ENCODE peak calls at places on chromosomes 2 and 18, in nine cellular contexts. One of them, this sample, is unnamed.

GRCh38 chr2:27798948-27799645 is 27.6 kb downstream of the MRPL33 start:
- DNase-seq in neural progenitor cell: peak
- DNase-seq in prostate gland: no peak
- DNase-seq in H9: peak
- DNase-seq in iris pigment epithelial cell: peak
- DNase-seq in HEK293T: peak
- DNase-seq in NCI-H345: no peak
- DNase-seq in stimulated activated naive B cell treated with anti-CD40 and anti-IgM and Interleukin-4, amounts not matched to agents 10 μg/mL and 1 μg/mL and 100 μg/mL, for 72 hours: no peak
- DNase-seq in SK-N-DZ: no peak
- DNase-seq in this sample: no peak

GRCh38 chr18:47986724-47987455 is 56.4 kb upstream of the SMAD2 start:
- DNase-seq in neural progenitor cell: no peak
- DNase-seq in HEK293T: no peak
- DNase-seq in iris pigment epithelial cell: peak
- DNase-seq in H9: no peak
- DNase-seq in NCI-H345: no peak
- DNase-seq in stimulated activated naive B cell treated with anti-CD40 and anti-IgM and Interleukin-4, amounts not matched to agents 10 μg/mL and 1 μg/mL and 100 μg/mL, for 72 hours: no peak
- DNase-seq in prostate gland: no peak
- DNase-seq in SK-N-DZ: no peak
- DNase-seq in this sample: no peak

GRCh38 chr18:58263733-58264469 is 219.9 kb downstream of the NEDD4L start:
- DNase-seq in H9: no peak
- DNase-seq in prostate gland: no peak
- DNase-seq in stimulated activated naive B cell treated with anti-CD40 and anti-IgM and Interleukin-4, amounts not matched to agents 10 μg/mL and 1 μg/mL and 100 μg/mL, for 72 hours: no peak
- DNase-seq in SK-N-DZ: no peak
- DNase-seq in neural progenitor cell: no peak
- DNase-seq in iris pigment epithelial cell: no peak
- DNase-seq in HEK293T: no peak
- DNase-seq in NCI-H345: no peak
- DNase-seq in this sample: no peak

GRCh38 chr2:173931751-173932150 is 33.4 kb downstream of the SP3 start:
- DNase-seq in SK-N-DZ: no peak
- DNase-seq in neural progenitor cell: no peak
- DNase-seq in stimulated activated naive B cell treated with anti-CD40 and anti-IgM and Interleukin-4, amounts not matched to agents 10 μg/mL and 1 μg/mL and 100 μg/mL, for 72 hours: no peak
- DNase-seq in H9: no peak
- DNase-seq in iris pigment epithelial cell: no peak
- DNase-seq in NCI-H345: no peak
- DNase-seq in HEK293T: no peak
- DNase-seq in prostate gland: no peak
- DNase-seq in this sample: no peak

GRCh38 chr2:225122007-225122406 is 79.7 kb upstream of the DOCK10 start:
- DNase-seq in NCI-H345: no peak
- DNase-seq in SK-N-DZ: no peak
- DNase-seq in stimulated activated naive B cell treated with anti-CD40 and anti-IgM and Interleukin-4, amounts not matched to agents 10 μg/mL and 1 μg/mL and 100 μg/mL, for 72 hours: no peak
- DNase-seq in HEK293T: no peak
- DNase-seq in neural progenitor cell: no peak
- DNase-seq in prostate gland: no peak
- DNase-seq in H9: no peak
- DNase-seq in iris pigment epithelial cell: no peak
- DNase-seq in this sample: no peak

GRCh38 chr2:38106420-38107182 is 30.6 kb upstream of the CYP1B1 start:
- DNase-seq in stimulated activated naive B cell treated with anti-CD40 and anti-IgM and Interleukin-4, amounts not matched to agents 10 μg/mL and 1 μg/mL and 100 μg/mL, for 72 hours: no peak
- DNase-seq in HEK293T: no peak
- DNase-seq in neural progenitor cell: no peak
- DNase-seq in NCI-H345: no peak
- DNase-seq in prostate gland: no peak
- DNase-seq in iris pigment epithelial cell: peak
- DNase-seq in H9: no peak
- DNase-seq in SK-N-DZ: peak
- DNase-seq in this sample: no peak

GRCh38 chr18:45775726-45776125 is 49.7 kb upstream of the SIGLEC15 start:
- DNase-seq in NCI-H345: no peak
- DNase-seq in prostate gland: no peak
- DNase-seq in H9: no peak
- DNase-seq in HEK293T: no peak
- DNase-seq in iris pigment epithelial cell: no peak
- DNase-seq in stimulated activated naive B cell treated with anti-CD40 and anti-IgM and Interleukin-4, amounts not matched to agents 10 μg/mL and 1 μg/mL and 100 μg/mL, for 72 hours: no peak
- DNase-seq in neural progenitor cell: no peak
- DNase-seq in SK-N-DZ: no peak
- DNase-seq in this sample: no peak

GRCh38 chr2:240957656-240958365 is 40.6 kb upstream of the SNED1 start:
- DNase-seq in H9: peak
- DNase-seq in SK-N-DZ: no peak
- DNase-seq in iris pigment epithelial cell: no peak
- DNase-seq in prostate gland: no peak
- DNase-seq in NCI-H345: peak
- DNase-seq in stimulated activated naive B cell treated with anti-CD40 and anti-IgM and Interleukin-4, amounts not matched to agents 10 μg/mL and 1 μg/mL and 100 μg/mL, for 72 hours: no peak
- DNase-seq in HEK293T: no peak
- DNase-seq in neural progenitor cell: no peak
- DNase-seq in this sample: no peak

GRCh38 chr2:96304606-96305005 is 740 bp downstream of the SNRNP200 start:
- DNase-seq in HEK293T: no peak
- DNase-seq in iris pigment epithelial cell: no peak
- DNase-seq in SK-N-DZ: no peak
- DNase-seq in H9: no peak
- DNase-seq in prostate gland: no peak
- DNase-seq in neural progenitor cell: no peak
- DNase-seq in stimulated activated naive B cell treated with anti-CD40 and anti-IgM and Interleukin-4, amounts not matched to agents 10 μg/mL and 1 μg/mL and 100 μg/mL, for 72 hours: no peak
- DNase-seq in NCI-H345: no peak
- DNase-seq in this sample: no peak

GRCh38 chr2:157470321-157470720 is 26.4 kb upstream of the CYTIP start:
- DNase-seq in HEK293T: no peak
- DNase-seq in prostate gland: no peak
- DNase-seq in stimulated activated naive B cell treated with anti-CD40 and anti-IgM and Interleukin-4, amounts not matched to agents 10 μg/mL and 1 μg/mL and 100 μg/mL, for 72 hours: no peak
- DNase-seq in iris pigment epithelial cell: no peak
- DNase-seq in neural progenitor cell: no peak
- DNase-seq in H9: no peak
- DNase-seq in SK-N-DZ: no peak
- DNase-seq in NCI-H345: no peak
- DNase-seq in this sample: no peak

GRCh38 chr18:49548266-49548665 is 13.6 kb upstream of the LIPG start:
- DNase-seq in H9: no peak
- DNase-seq in NCI-H345: no peak
- DNase-seq in HEK293T: no peak
- DNase-seq in prostate gland: no peak
- DNase-seq in neural progenitor cell: no peak
- DNase-seq in iris pigment epithelial cell: peak
- DNase-seq in stimulated activated naive B cell treated with anti-CD40 and anti-IgM and Interleukin-4, amounts not matched to agents 10 μg/mL and 1 μg/mL and 100 μg/mL, for 72 hours: no peak
- DNase-seq in SK-N-DZ: no peak
- DNase-seq in this sample: no peak

GRCh38 chr2:22355816-22356433 is 1029.1 kb upstream of the KLHL29 start:
- DNase-seq in iris pigment epithelial cell: peak
- DNase-seq in H9: peak
- DNase-seq in SK-N-DZ: peak
- DNase-seq in NCI-H345: peak
- DNase-seq in stimulated activated naive B cell treated with anti-CD40 and anti-IgM and Interleukin-4, amounts not matched to agents 10 μg/mL and 1 μg/mL and 100 μg/mL, for 72 hours: peak
- DNase-seq in HEK293T: peak
- DNase-seq in neural progenitor cell: peak
- DNase-seq in prostate gland: peak
- DNase-seq in this sample: no peak

GRCh38 chr18:23828426-23828825 is 139.2 kb downstream of the LAMA3 start:
- DNase-seq in H9: no peak
- DNase-seq in SK-N-DZ: no peak
- DNase-seq in stimulated activated naive B cell treated with anti-CD40 and anti-IgM and Interleukin-4, amounts not matched to agents 10 μg/mL and 1 μg/mL and 100 μg/mL, for 72 hours: peak
- DNase-seq in HEK293T: no peak
- DNase-seq in NCI-H345: no peak
- DNase-seq in iris pigment epithelial cell: peak
- DNase-seq in prostate gland: no peak
- DNase-seq in neural progenitor cell: no peak
- DNase-seq in this sample: no peak